ENCODE peak calls at places on chromosome 19, in five cellular contexts. T is T-helper 1 cell; B is activated CD4-positive, alpha-beta T cell treated with anti-CD3 and anti-CD28 coated beads for 4 hours; D is adrenal gland; I is A172. O is an unnamed sample.

GRCh38 chr19:47719047-47719885 is 6.0 kb downstream of the EHD2 start:
- DNase-seq in I (peak; percentile 87), B (no peak), D (peak; percentile 91), T (no peak), O (peak; percentile 96)

GRCh38 chr19:16566161-16566560 is 6.1 kb downstream of the SLC35E1 start:
- DNase-seq in I (no peak), T (peak; percentile 80), B (peak; percentile 68), D (no peak), O (no peak)

GRCh38 chr19:30873003-30873402 is 476.2 kb downstream of the TSHZ3 start:
- DNase-seq in B (no peak), D (no peak), T (no peak), I (no peak), O (no peak)

GRCh38 chr19:16209266-16209665 is 11.6 kb downstream of the AP1M1 start:
- DNase-seq in I (no peak), T (no peak), D (no peak), B (no peak), O (no peak)

GRCh38 chr19:2249880-2250764 is 999 bp downstream of the AMH start:
- DNase-seq in B (no peak), D (no peak), T (no peak), I (no peak), O (no peak)

GRCh38 chr19:31983647-31984046 is 361.8 kb upstream of the ZNF507 start:
- DNase-seq in B (no peak), D (no peak), T (no peak), I (no peak), O (no peak)

GRCh38 chr19:49546825-49547565 is 19.2 kb downstream of the RCN3 start:
- DNase-seq in I (peak; percentile 75), D (peak; percentile 88), T (peak; percentile 64), B (peak; percentile 75), O (peak; percentile 85)

GRCh38 chr19:49020342-49020741 is 3.5 kb upstream of the LHB start:
- DNase-seq in B (no peak), D (no peak), T (no peak), I (no peak), O (no peak)

GRCh38 chr19:38303517-38304351 is at the start of gene C19orf33:
- DNase-seq in I (peak; percentile 97), B (no peak), T (no peak), D (no peak), O (peak; percentile 17)

GRCh38 chr19:48152552-48152951 is 17.6 kb downstream of the LIG1 start:
- DNase-seq in D (peak; percentile 73), T (peak; percentile 30), I (peak; percentile 75), B (peak; percentile 74), O (peak; percentile 81)

GRCh38 chr19:10315335-10316214 is at the start of gene FDX2:
- DNase-seq in T (peak; percentile 87), I (peak; percentile 68), B (peak; percentile 95), D (peak; percentile 90), O (peak; percentile 77)

GRCh38 chr19:7366701-7367420 is 18.1 kb downstream of the ARHGEF18 start:
- DNase-seq in B (peak; percentile 30), T (no peak), I (peak; percentile 60), D (no peak), O (peak; percentile 36)

GRCh38 chr19:10815969-10816635 is 19.9 kb downstream of the TMED1 start:
- DNase-seq in I (no peak), D (no peak), T (no peak), B (no peak), O (no peak)

GRCh38 chr19:6278740-6279619 is 795 bp downstream of the MLLT1 start:
- DNase-seq in B (peak; percentile 16), I (no peak), D (no peak), T (no peak), O (no peak)

GRCh38 chr19:38665950-38666661 is 18.7 kb downstream of the ACTN4 start:
- DNase-seq in T (no peak), D (no peak), I (peak; percentile 92), B (no peak), O (no peak)

GRCh38 chr19:18253716-18254115 is 20.5 kb downstream of the IQCN start:
- DNase-seq in I (no peak), T (no peak), D (no peak), B (no peak), O (no peak)

O was measured in astrocyte of the spinal cord.